ENCODE peak calls at places on chromosomes 1 and 21, in four cellular contexts. O, U, J and V are unnamed samples.

GRCh38 chr1:209356909-209357498 is 226.5 kb upstream of the CAMK1G start:
- DNase-seq in O (no peak), U (no peak), J (no peak), V (no peak)

GRCh38 chr21:27814226-27814625 is 847.3 kb upstream of the ADAMTS5 start:
- DNase-seq in O (no peak), U (no peak), J (no peak), V (no peak)

GRCh38 chr21:45891388-45892155 is 90.0 kb upstream of the COL6A1 start:
- DNase-seq in O (peak; percentile 70), U (no peak), J (no peak), V (peak; percentile 47)

GRCh38 chr1:14983277-14983676 is 170.3 kb upstream of the TMEM51 start:
- DNase-seq in O (no peak), U (no peak), J (no peak), V (no peak)

GRCh38 chr1:172246521-172247390 is 173.7 kb upstream of the C1orf105 start:
- DNase-seq in O (no peak), U (peak; percentile 56), J (no peak), V (no peak)

GRCh38 chr1:37031871-37032270 is 2.4 kb downstream of the GRIK3 start:
- DNase-seq in O (no peak), U (no peak), J (no peak), V (no peak)

GRCh38 chr1:55611123-55611522 is 396.0 kb upstream of the USP24 start:
- DNase-seq in O (no peak), U (no peak), J (no peak), V (no peak)

GRCh38 chr1:230982698-230983097 is 3.8 kb downstream of the ARV1 start:
- DNase-seq in O (no peak), U (peak; percentile 57), J (no peak), V (no peak)

GRCh38 chr1:224506141-224506814 is 71.7 kb upstream of the WDR26 start:
- DNase-seq in O (no peak), U (no peak), J (no peak), V (no peak)

GRCh38 chr1:86537928-86538695 is 8.8 kb upstream of the CLCA4 start:
- DNase-seq in O (no peak), U (peak; percentile 16), J (no peak), V (no peak)

GRCh38 chr1:20848162-20848561 is 61.1 kb upstream of the HP1BP3 start:
- DNase-seq in O (peak; percentile 69), U (peak; percentile 39), J (no peak), V (no peak)

GRCh38 chr21:42558368-42558767 is 44.7 kb downstream of the SLC37A1 start:
- DNase-seq in O (no peak), U (no peak), J (no peak), V (no peak)

GRCh38 chr1:234825498-234826176 is 215.7 kb upstream of the IRF2BP2 start:
- DNase-seq in O (no peak), U (no peak), J (no peak), V (no peak)

GRCh38 chr1:201322653-201323510 is 39.6 kb downstream of the PKP1 start:
- DNase-seq in O (no peak), U (no peak), J (no peak), V (no peak)

GRCh38 chr1:230186003-230186863 is 119.2 kb downstream of the GALNT2 start:
- DNase-seq in O (peak; percentile 70), U (peak; percentile 90), J (no peak), V (peak; percentile 73)

GRCh38 chr1:208821939-208822338 is 577.8 kb upstream of the PLXNA2 start:
- DNase-seq in O (no peak), U (no peak), J (no peak), V (no peak)

GRCh38 chr21:39381009-39381408 is 32.1 kb upstream of the HMGN1 start:
- DNase-seq in O (no peak), U (no peak), J (no peak), V (no peak)

GRCh38 chr1:176720835-176721234 is 257.9 kb downstream of the PAPPA2 start:
- DNase-seq in O (no peak), U (no peak), J (no peak), V (no peak)

GRCh38 chr1:193392686-193393085 is 206.3 kb upstream of the B3GALT2 start:
- DNase-seq in O (no peak), U (no peak), J (no peak), V (no peak)

GRCh38 chr1:170203693-170204092 is 57.9 kb downstream of the NTMT2 start:
- DNase-seq in O (no peak), U (no peak), J (no peak), V (no peak)

GRCh38 chr1:115656461-115657077 is 14.8 kb downstream of the VANGL1 start:
- DNase-seq in O (no peak), U (no peak), J (no peak), V (no peak)

DNA sequence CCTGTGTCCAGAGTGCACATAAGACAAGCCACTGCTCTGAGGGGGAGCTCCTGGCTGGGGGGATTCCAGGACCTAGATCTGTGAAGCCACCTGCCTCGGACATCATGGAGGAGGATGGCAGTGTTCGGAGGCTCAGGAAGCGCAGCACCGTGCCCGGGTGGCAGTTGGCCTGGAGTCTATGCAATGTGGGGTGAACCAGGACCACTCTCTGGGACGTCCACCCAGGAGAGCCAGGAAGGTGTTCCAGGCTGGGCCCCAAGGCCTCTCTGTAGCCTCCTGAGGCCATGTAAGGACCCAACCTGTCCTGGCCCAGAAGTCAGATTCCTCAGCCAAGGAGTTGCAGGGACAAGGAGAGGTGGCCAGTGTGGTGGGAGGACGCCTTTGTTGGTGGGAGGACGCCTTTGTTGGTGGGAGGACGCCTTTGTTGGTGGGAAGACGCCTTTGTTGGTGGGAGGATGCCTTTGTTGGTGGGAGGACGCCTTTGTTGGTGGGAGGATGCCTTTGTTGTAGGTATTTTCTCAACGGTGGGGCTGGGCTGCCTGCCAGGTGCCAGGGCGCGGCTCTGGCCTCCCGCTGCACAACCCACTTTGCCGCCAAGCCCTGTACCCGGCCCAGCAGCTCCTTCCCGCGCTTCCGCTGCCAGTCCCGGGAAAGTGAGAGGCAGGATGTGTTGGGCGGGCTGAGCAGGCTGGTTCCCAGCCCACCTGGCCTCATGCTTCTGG is 30.6 kb upstream of the BMP8B start:
- DNase-seq in O (no peak), U (no peak), J (no peak), V (no peak)
- H3K27ac ChIP-seq in O (no peak overlapping the region), U (no peak overlapping the region), J (no peak overlapping the region), V (no peak overlapping the region)

GRCh38 chr21:43832158-43832550 is 32.9 kb upstream of the AGPAT3 start:
- DNase-seq in O (no peak), U (no peak), J (no peak), V (no peak)
- H3K27ac ChIP-seq in O (no peak overlapping the region), U (no peak overlapping the region), J (no peak overlapping the region), V (no peak overlapping the region)

GRCh38 chr1:204532832-204533231 is 16.6 kb downstream of the MDM4 start:
- DNase-seq in O (no peak), U (no peak), J (no peak), V (no peak)

GRCh38 chr1:204530932-204531331 is 14.7 kb downstream of the MDM4 start:
- DNase-seq in O (no peak), U (no peak), J (no peak), V (no peak)

GRCh38 chr1:204528677-204529076 is 12.5 kb downstream of the MDM4 start:
- DNase-seq in O (no peak), U (no peak), J (no peak), V (no peak)

GRCh38 chr1:204528241-204528640 is 12.0 kb downstream of the MDM4 start:
- DNase-seq in O (no peak), U (no peak), J (no peak), V (no peak)

DNA sequence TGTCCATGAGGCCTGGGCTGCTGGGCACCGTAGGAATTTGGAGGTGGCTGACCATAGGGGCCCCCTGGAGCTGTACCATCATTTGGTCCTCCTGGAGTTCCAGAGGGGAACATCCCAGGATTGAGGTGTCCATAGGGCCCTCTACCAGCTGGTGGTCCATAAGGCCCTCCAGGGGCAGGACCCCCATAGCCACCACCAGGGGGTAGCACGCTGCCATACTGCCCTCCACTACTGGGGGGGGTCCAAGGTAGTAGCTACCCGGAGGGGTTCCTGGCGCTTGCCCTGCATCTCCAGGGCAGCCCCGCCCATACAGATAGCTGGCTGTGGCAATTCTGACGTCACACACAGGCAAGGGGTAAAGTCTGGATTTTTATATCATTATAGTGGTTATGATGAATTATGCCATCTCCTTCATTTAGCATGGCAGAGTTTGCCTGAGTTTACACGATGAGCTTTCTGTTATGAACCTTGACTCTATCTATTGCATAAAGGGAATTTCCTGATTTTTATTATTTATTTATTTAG is 13.2 kb downstream of the MDM4 start:
- DNase-seq in O (no peak), U (no peak), J (no peak), V (no peak)
- H3K27ac ChIP-seq in O (no peak overlapping the region), U (no peak overlapping the region), J (no peak overlapping the region), V (no peak overlapping the region)

DNA sequence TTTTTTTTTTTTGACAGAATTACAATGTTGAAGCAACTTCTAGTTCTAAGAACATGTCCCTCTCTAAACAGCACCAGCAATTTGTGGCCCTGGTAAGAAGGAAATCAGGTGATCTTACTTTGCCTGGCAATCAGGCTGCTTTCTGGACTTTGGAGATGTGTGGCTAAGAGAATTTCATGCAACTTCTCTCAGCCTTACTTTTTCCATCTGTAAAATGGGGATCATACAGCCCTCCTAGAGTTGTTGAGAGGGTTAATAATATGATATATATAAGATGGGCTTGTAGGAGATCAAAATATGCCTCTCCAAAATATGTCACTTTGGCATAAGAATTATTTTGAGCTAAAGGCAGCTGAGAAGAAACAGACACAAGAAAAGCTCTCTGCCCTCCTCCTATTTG is 92.0 kb downstream of the SLC25A24 start:
- DNase-seq in O (no peak), U (no peak), J (no peak), V (no peak)
- H3K27ac ChIP-seq in O (no peak overlapping the region), U (no peak overlapping the region), J (no peak overlapping the region), V (no peak overlapping the region)

GRCh38 chr1:66274634-66275033 is 259.3 kb upstream of the SGIP1 start:
- DNase-seq in O (no peak), U (peak; percentile 47), J (no peak), V (no peak)

GRCh38 chr1:66273674-66274073 is 260.3 kb upstream of the SGIP1 start:
- DNase-seq in O (no peak), U (no peak), J (no peak), V (no peak)

GRCh38 chr1:66276229-66276628 is 257.7 kb upstream of the SGIP1 start:
- DNase-seq in O (no peak), U (no peak), J (no peak), V (no peak)

GRCh38 chr1:66275083-66275482 is 258.9 kb upstream of the SGIP1 start:
- DNase-seq in O (no peak), U (no peak), J (no peak), V (no peak)

DNA sequence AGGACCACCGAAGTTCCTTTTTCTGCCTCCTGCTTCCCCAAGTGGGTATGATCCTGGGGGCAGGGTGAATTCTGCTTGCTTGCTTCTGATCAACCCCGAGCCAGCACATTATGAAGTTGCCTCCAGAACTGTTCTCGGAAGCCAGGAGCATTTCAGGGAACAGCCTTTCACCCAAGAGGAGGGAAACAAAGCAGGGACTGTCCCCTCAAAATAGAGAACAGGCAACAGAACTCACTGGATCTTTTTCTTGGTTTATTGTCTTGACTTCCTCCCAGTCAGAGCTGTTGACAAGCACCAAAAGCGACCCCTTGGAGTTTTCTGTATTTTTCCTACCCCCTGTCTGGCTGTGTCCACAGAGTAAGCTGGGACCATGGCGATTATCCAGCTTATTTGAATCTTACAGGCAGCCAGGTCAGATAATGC is 258.3 kb upstream of the SGIP1 start:
- DNase-seq in O (no peak), U (no peak), J (no peak), V (no peak)
- H3K27ac ChIP-seq in O (no peak overlapping the region), U (no peak overlapping the region), J (peak overlapping the region; percentile 82), V (no peak overlapping the region)

GRCh38 chr1:24795236-24795635 is 50.0 kb downstream of the CLIC4 start:
- DNase-seq in O (no peak), U (no peak), J (no peak), V (no peak)
- H3K27ac ChIP-seq in O (no peak overlapping the region), U (peak overlapping the region; percentile 78), J (peak overlapping the region; percentile 79), V (no peak overlapping the region)

GRCh38 chr1:179168526-179168925 is 61.0 kb downstream of the ABL2 start:
- DNase-seq in O (no peak), U (no peak), J (no peak), V (no peak)
- H3K27ac ChIP-seq in O (peak overlapping the region; percentile 12), U (no peak overlapping the region), J (no peak overlapping the region), V (peak overlapping the region; percentile 4)

GRCh38 chr1:101293461-101294045 is 56.7 kb downstream of the S1PR1 start:
- DNase-seq in O (no peak), U (peak; percentile 87), J (no peak), V (no peak)
- H3K27ac ChIP-seq in O (no peak overlapping the region), U (peak overlapping the region; percentile 35), J (no peak overlapping the region), V (no peak overlapping the region)